ENCODE peak calls at places on chromosome 15, in four cellular contexts. R is K562, O is GM12878, H is HepG2. N is an unnamed sample.
A peak's percentile ranks its signal among the peaks of the same experiment; 100 is the strongest.

GRCh38 chr15:90201150-90201943 is at the start of gene SEMA4B:
- DNase-seq in R (peak; percentile 84), O (no peak), H (peak; percentile 36), N (peak; percentile 87)

GRCh38 chr15:90871097-90871715 is 2.8 kb downstream of the FURIN start:
- DNase-seq in R (peak; percentile 45), O (no peak), H (no peak), N (peak; percentile 54)

GRCh38 chr15:63668601-63669000 is 71.4 kb downstream of the FBXL22 start:
- DNase-seq in R (no peak), O (no peak), H (no peak), N (no peak)

GRCh38 chr15:88638626-88639372 is at the start of gene ISG20:
- DNase-seq in R (peak; percentile 95), O (peak; percentile 93), H (peak; percentile 95), N (peak; percentile 77)

GRCh38 chr15:60275624-60276023 is 122.2 kb downstream of the ANXA2 start:
- DNase-seq in R (no peak), O (no peak), H (no peak), N (no peak)

GRCh38 chr15:90300541-90300940 is 35.1 kb downstream of the NGRN start:
- DNase-seq in R (no peak), O (no peak), H (no peak), N (no peak)

GRCh38 chr15:53160092-53160704 is 370.1 kb upstream of the ONECUT1 start:
- DNase-seq in R (no peak), O (no peak), H (peak; percentile 7), N (no peak)

GRCh38 chr15:48695088-48695834 is 49.8 kb upstream of the FBN1 start:
- DNase-seq in R (no peak), O (no peak), H (no peak), N (no peak)

GRCh38 chr15:69648775-69649735 is 196.4 kb downstream of the RPLP1 start:
- DNase-seq in R (no peak), O (no peak), H (no peak), N (no peak)

GRCh38 chr15:46409879-46410278 is 775.0 kb downstream of the SQOR start:
- DNase-seq in R (no peak), O (no peak), H (no peak), N (no peak)

GRCh38 chr15:42056934-42057743 is 36.3 kb upstream of the PLA2G4E start:
- DNase-seq in R (peak; percentile 67), O (no peak), H (peak; percentile 80), N (peak; percentile 70)

GRCh38 chr15:42053914-42054313 is 33.1 kb upstream of the PLA2G4E start:
- DNase-seq in R (no peak), O (no peak), H (no peak), N (no peak)

GRCh38 chr15:42048821-42049200 is 28.0 kb upstream of the PLA2G4E start:
- DNase-seq in R (no peak), O (no peak), H (no peak), N (no peak)

GRCh38 chr15:42050484-42051255 is 29.8 kb upstream of the PLA2G4E start:
- DNase-seq in R (no peak), O (no peak), H (no peak), N (no peak)

GRCh38 chr15:42053010-42053409 is 32.2 kb upstream of the PLA2G4E start:
- DNase-seq in R (no peak), O (no peak), H (no peak), N (no peak)
- TF ChIP-seq TARDBP in R (no peak), O (no peak), H (no peak), N (no peak)

GRCh38 chr15:31001702-31002101 is 10.3 kb upstream of the MTMR10 start:
- DNase-seq in R (no peak), O (no peak), H (no peak), N (no peak)

GRCh38 chr15:30999729-31000128 is 8.3 kb upstream of the MTMR10 start:
- DNase-seq in R (peak; percentile 64), O (no peak), H (no peak), N (no peak)

GRCh38 chr15:31010036-31010435 is 18.6 kb upstream of the MTMR10 start:
- DNase-seq in R (no peak), O (no peak), H (no peak), N (no peak)

GRCh38 chr15:31005660-31006059 is 14.2 kb upstream of the MTMR10 start:
- DNase-seq in R (no peak), O (peak; percentile 50), H (no peak), N (no peak)

DNA sequence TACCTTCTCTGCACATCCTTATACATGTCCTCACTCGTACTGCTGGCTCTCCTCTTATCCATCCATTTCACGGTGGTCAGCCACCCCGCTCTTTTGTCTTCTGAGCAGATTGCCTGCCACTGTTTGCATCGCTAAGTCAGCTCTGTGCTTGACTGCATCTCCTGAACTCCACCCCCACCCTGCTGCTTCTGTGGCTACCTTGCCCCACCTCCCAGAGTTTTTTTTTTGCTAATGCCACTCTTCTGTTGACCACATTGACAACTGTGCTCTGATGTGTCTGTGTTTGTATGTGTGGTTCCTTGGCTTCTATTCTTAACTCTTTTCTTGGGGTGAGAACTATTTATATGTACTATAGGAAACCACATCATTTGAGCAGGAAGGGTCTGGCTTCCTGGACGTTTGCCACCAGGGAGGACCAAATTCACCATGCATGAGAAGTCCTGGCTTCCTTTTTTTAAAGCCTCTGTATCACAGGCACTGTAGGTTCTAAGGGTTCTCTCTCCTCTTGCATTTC is 12.8 kb upstream of the MTMR10 start:
- DNase-seq in R (no peak), O (peak; percentile 99), H (no peak), N (no peak)
- TF ChIP-seq BHLHE40 in R (no peak), O (peak; percentile 20), H (no peak), N (no peak)

GRCh38 chr15:74411686-74412085 is 22.1 kb downstream of the SEMA7A start:
- DNase-seq in R (no peak), O (no peak), H (no peak), N (no peak)
- TF ChIP-seq TARDBP in R (no peak), O (no peak), H (no peak), N (no peak)

DNA sequence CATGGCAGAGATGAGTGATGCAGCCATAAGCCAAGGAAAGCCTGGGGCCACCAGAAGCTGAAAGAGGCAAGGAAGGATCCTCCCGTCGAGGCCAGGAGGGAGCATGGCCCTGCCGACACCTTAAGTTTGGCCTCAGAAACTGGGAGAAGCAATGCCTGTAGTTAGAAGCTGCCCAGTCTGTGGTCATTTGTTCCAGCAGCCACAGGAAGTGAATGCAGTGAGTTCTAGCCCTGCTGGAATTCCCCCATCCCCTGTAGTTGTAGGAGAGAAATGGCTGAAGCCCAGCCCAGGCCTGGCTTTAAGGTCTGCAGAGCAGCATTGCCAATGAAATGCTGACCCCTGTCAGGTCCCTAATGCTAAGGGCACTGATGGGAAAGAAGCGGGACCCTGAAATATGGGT is 12.2 kb upstream of the CHSY1 start:
- DNase-seq in R (no peak), O (peak; percentile 45), H (no peak), N (no peak)
- TF ChIP-seq BHLHE40 in R (no peak), O (peak; percentile 53), H (no peak), N (no peak)

GRCh38 chr15:101647251-101647650 is 4.9 kb downstream of the TM2D3 start:
- DNase-seq in R (no peak), O (no peak), H (no peak), N (no peak)

GRCh38 chr15:101650145-101650544 is 2.0 kb downstream of the TM2D3 start:
- DNase-seq in R (no peak), O (no peak), H (no peak), N (no peak)

GRCh38 chr15:101648356-101648755 is 3.8 kb downstream of the TM2D3 start:
- DNase-seq in R (no peak), O (no peak), H (no peak), N (no peak)

GRCh38 chr15:101642361-101642760 is 9.8 kb downstream of the TM2D3 start:
- DNase-seq in R (no peak), O (no peak), H (no peak), N (no peak)

GRCh38 chr15:101646652-101647051 is 5.5 kb downstream of the TM2D3 start:
- DNase-seq in R (no peak), O (no peak), H (no peak), N (no peak)
- TF ChIP-seq TARDBP in R (no peak), O (no peak), H (no peak), N (no peak)

GRCh38 chr15:74776851-74777768 is 4.8 kb upstream of the CSK start:
- DNase-seq in R (no peak), O (peak; percentile 86), H (no peak), N (no peak)
- TF ChIP-seq BHLHE40 in R (no peak), O (peak; percentile 63), H (no peak), N (no peak)

N was measured in HEK293T.